ENCODE peak calls at places on chromosomes 2 and 18, in nine cellular contexts. D is Karpas-422, I is mucosa of descending colon, Y is breast epithelium, M is ovary, K is transverse colon, J is GM23338, U is endodermal cell, F is epithelial cell of proximal tubule. L is an unnamed sample.

GRCh38 chr18:45688113-45688512 is 35.9 kb upstream of the SLC14A1 start:
- DNase-seq in D (peak; percentile 54), U (no peak), F (no peak), J (no peak), K (no peak), I (no peak), Y (no peak), M (no peak), L (peak; percentile 33)

GRCh38 chr2:184215745-184216144 is 382.6 kb upstream of the ZNF804A start:
- DNase-seq in I (no peak), K (no peak), F (no peak), Y (no peak), M (no peak), J (no peak), D (no peak), U (no peak), L (no peak)

GRCh38 chr2:119440873-119441272 is 9.2 kb downstream of the TMEM37 start:
- DNase-seq in F (no peak), Y (no peak), J (no peak), D (no peak), M (no peak), I (no peak), U (no peak), K (no peak), L (no peak)

GRCh38 chr2:26013668-26014067 is 20.2 kb upstream of the RAB10 start:
- DNase-seq in M (no peak), F (no peak), Y (no peak), U (no peak), K (no peak), I (no peak), D (no peak), J (no peak), L (no peak)

GRCh38 chr18:55301836-55302235 is 286.2 kb downstream of the TCF4 start:
- DNase-seq in I (no peak), U (no peak), M (no peak), K (no peak), J (no peak), F (no peak), Y (no peak), D (no peak), L (no peak)

GRCh38 chr2:99877963-99878362 is 264.4 kb downstream of the AFF3 start:
- DNase-seq in Y (no peak), I (no peak), D (peak; percentile 45), K (no peak), M (no peak), J (no peak), U (no peak), F (no peak), L (no peak)

GRCh38 chr2:47569658-47570398 is 166.9 kb downstream of the MSH2 start:
- DNase-seq in F (no peak), J (peak; percentile 57), Y (no peak), M (no peak), D (peak; percentile 64), U (peak; percentile 81), I (no peak), K (no peak), L (peak; percentile 10)

GRCh38 chr2:158498749-158499136 is 42.0 kb downstream of the PKP4 start:
- DNase-seq in D (no peak), I (no peak), J (no peak), K (no peak), M (no peak), F (no peak), U (no peak), Y (no peak), L (no peak)

GRCh38 chr2:218422403-218423086 is 3.6 kb downstream of the VIL1 start:
- DNase-seq in F (no peak), M (no peak), Y (no peak), D (peak; percentile 14), J (no peak), U (no peak), I (no peak), K (no peak), L (no peak)

GRCh38 chr18:79578396-79579260 is 101.0 kb upstream of the CTDP1 start:
- DNase-seq in Y (no peak), D (no peak), F (no peak), K (peak; percentile 6), J (no peak), M (no peak), U (peak; percentile 30), I (no peak), L (no peak)

GRCh38 chr18:72995558-72995957 is 127.8 kb upstream of the NETO1 start:
- DNase-seq in M (no peak), J (no peak), F (no peak), U (no peak), K (no peak), I (no peak), D (no peak), Y (no peak), L (no peak)

GRCh38 chr2:81991282-81991681 is 1686.7 kb upstream of the LRRTM1 start:
- DNase-seq in K (no peak), D (no peak), Y (no peak), I (no peak), M (no peak), F (peak; percentile 42), U (no peak), J (no peak), L (no peak)

GRCh38 chr2:25250331-25251031 is 82.1 kb upstream of the POMC start:
- DNase-seq in K (no peak), D (no peak), F (no peak), I (peak; percentile 42), J (peak; percentile 62), Y (no peak), U (peak; percentile 72), M (no peak), L (peak; percentile 54)

GRCh38 chr2:84297155-84297554 is 161.9 kb downstream of the SUCLG1 start:
- DNase-seq in J (peak; percentile 51), D (no peak), I (peak; percentile 54), Y (no peak), M (no peak), U (peak; percentile 71), K (peak; percentile 77), F (peak; percentile 66), L (no peak)

GRCh38 chr2:23280401-23280800 is 104.6 kb upstream of the KLHL29 start:
- DNase-seq in Y (no peak), M (no peak), D (no peak), I (no peak), K (no peak), U (no peak), J (no peak), F (no peak), L (no peak)

DNA sequence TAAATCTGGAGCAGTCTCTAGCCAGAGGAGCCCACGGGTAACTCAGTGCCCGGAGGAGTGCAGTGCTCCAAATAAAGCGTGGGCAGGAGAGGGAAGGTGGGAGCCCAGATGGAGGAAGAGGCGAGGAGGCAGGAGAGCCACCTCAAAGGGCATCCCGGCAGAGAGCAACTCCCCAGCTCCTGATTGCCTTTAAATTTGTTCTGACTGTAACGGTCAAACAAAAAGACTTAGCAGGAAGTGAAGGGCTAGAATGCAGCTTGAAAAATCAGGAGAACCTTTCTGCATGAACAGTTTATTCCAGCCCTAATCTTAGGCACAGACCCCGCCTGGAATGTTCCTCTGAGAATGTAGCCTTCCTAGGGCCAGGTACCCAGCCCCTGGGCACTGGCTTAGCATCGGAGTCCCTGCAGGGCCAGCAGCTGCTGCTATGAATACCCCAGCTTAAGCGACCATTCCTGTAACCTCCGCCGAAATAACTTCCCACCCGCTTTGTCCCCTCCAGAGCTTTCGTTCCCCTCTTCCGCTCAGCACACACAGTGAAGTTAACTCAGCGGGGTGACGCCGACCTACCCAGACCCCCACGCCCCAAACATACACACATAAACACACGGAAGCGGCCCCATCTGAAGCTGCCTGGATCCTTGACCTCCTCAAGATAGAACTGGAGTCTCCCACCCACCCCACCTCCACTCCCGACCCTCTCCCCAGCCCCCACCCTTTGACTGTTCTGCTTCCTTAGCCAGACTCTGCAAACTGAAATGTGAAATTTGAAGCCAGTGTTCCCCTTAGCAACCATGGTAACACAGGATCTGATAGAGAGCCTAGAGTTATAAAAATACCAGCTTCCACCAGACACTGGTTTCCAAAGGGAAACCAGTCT is 123.2 kb downstream of the SMAD7 start:
- DNase-seq in M (no peak), D (no peak), I (peak; percentile 22), K (no peak), J (peak; percentile 76), Y (no peak), F (no peak), U (peak; percentile 81), L (peak; percentile 74)
- H3K4me3 ChIP-seq in M (peak overlapping the region; percentile 13), D (no peak overlapping the region), I (no peak overlapping the region), K (no peak overlapping the region), J (peak overlapping the region; percentile 32), Y (no peak overlapping the region), F (no peak overlapping the region), U (no peak overlapping the region), L (no peak overlapping the region)

GRCh38 chr18:12839057-12839525 is 44.9 kb downstream of the PTPN2 start:
- DNase-seq in M (no peak), Y (no peak), U (no peak), J (no peak), K (no peak), I (no peak), F (no peak), D (peak; percentile 87), L (no peak)
- H3K4me3 ChIP-seq in M (no peak overlapping the region), Y (no peak overlapping the region), U (no peak overlapping the region), J (no peak overlapping the region), K (no peak overlapping the region), I (no peak overlapping the region), F (no peak overlapping the region), D (peak overlapping the region; percentile 36), L (no peak overlapping the region)

GRCh38 chr2:241108271-241109209 is 6.5 kb upstream of the MTERF4 start:
- DNase-seq in U (peak; percentile 10), M (no peak), D (no peak), Y (no peak), I (no peak), J (no peak), K (no peak), F (no peak), L (no peak)
- H3K4me3 ChIP-seq in U (no peak overlapping the region), M (no peak overlapping the region), D (no peak overlapping the region), Y (no peak overlapping the region), I (no peak overlapping the region), J (no peak overlapping the region), K (no peak overlapping the region), F (no peak overlapping the region), L (no peak overlapping the region)

GRCh38 chr2:70024284-70024683 is 62.9 kb upstream of the ASPRV1 start:
- DNase-seq in K (no peak), U (no peak), Y (no peak), I (no peak), M (no peak), J (peak; percentile 72), F (no peak), D (no peak), L (no peak)

GRCh38 chr2:70035344-70035844 is 51.9 kb upstream of the PCBP1 start:
- DNase-seq in D (no peak), U (no peak), I (no peak), J (no peak), M (no peak), Y (no peak), K (no peak), F (no peak), L (no peak)

DNA sequence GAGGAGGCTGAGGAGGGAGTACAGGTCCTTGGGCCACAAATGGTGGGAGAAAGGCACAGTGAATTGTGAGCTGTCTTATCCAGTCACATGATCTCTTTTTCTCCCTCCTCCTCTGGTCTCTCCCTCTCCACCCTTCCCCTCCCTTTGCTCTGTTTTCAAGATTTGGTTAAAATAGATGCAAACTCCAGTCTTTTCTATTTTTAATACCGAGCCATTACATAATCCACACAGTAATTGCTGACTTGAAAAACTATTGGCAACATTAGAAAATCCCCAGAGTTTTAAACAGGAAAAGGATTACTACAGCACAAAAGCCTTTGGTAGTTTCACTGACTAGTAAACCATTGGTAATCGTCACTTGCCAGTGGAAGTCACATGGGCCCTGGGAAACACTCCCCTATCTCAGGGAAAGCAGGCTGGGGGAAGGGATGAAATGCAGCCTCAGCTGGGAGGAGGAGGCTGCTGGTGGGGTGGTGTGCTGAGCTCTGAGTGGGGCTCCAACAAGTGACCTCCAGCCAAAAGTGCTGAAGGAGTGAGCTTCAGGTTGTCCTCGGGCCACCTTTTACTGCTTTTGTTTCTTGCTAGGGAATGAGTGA is 57.4 kb upstream of the PCBP1 start:
- DNase-seq in F (peak; percentile 92), I (peak; percentile 45), K (peak; percentile 45), M (peak; percentile 82), U (peak; percentile 84), Y (peak; percentile 41), D (no peak), J (peak; percentile 80), L (peak; percentile 89)
- H3K4me3 ChIP-seq in F (peak overlapping the region; percentile 26), I (no peak overlapping the region), K (no peak overlapping the region), M (no peak overlapping the region), U (peak overlapping the region; percentile 4), Y (no peak overlapping the region), D (no peak overlapping the region), J (no peak overlapping the region), L (no peak overlapping the region)